ENCODE peak calls at places on chromosomes 7 and 10, in four cellular contexts. One of them, this sample, is unnamed.

GRCh38 chr7:75945297-75946168 is 30.6 kb downstream of the POR start:
- DNase-seq in posterior cingulate gyrus: no peak
- DNase-seq in stimulated activated CD4-positive, alpha-beta T cell treated with anti-CD3 and anti-CD28 coated beads, Interleukin-1b, Interleukin-23, amount 100 ng/mL, for 4 hours: no peak
- DNase-seq in ACHN: no peak
- DNase-seq in this sample: no peak

GRCh38 chr7:45033931-45034290 is 33.9 kb downstream of the CCM2 start:
- DNase-seq in posterior cingulate gyrus: no peak
- DNase-seq in stimulated activated CD4-positive, alpha-beta T cell treated with anti-CD3 and anti-CD28 coated beads, Interleukin-1b, Interleukin-23, amount 100 ng/mL, for 4 hours: no peak
- DNase-seq in ACHN: no peak
- DNase-seq in this sample: peak; percentile 55

GRCh38 chr10:71829171-71829570 is 21.9 kb downstream of the PSAP start:
- DNase-seq in posterior cingulate gyrus: no peak
- DNase-seq in stimulated activated CD4-positive, alpha-beta T cell treated with anti-CD3 and anti-CD28 coated beads, Interleukin-1b, Interleukin-23, amount 100 ng/mL, for 4 hours: no peak
- DNase-seq in ACHN: no peak
- DNase-seq in this sample: no peak

GRCh38 chr10:120943542-120943941 is 92.4 kb downstream of the WDR11 start:
- DNase-seq in posterior cingulate gyrus: no peak
- DNase-seq in stimulated activated CD4-positive, alpha-beta T cell treated with anti-CD3 and anti-CD28 coated beads, Interleukin-1b, Interleukin-23, amount 100 ng/mL, for 4 hours: no peak
- DNase-seq in ACHN: no peak
- DNase-seq in this sample: no peak

GRCh38 chr7:77395543-77395942 is 20.6 kb downstream of the GSAP start:
- DNase-seq in posterior cingulate gyrus: no peak
- DNase-seq in stimulated activated CD4-positive, alpha-beta T cell treated with anti-CD3 and anti-CD28 coated beads, Interleukin-1b, Interleukin-23, amount 100 ng/mL, for 4 hours: no peak
- DNase-seq in ACHN: no peak
- DNase-seq in this sample: no peak

GRCh38 chr7:42084263-42084662 is 152.7 kb downstream of the GLI3 start:
- DNase-seq in posterior cingulate gyrus: no peak
- DNase-seq in stimulated activated CD4-positive, alpha-beta T cell treated with anti-CD3 and anti-CD28 coated beads, Interleukin-1b, Interleukin-23, amount 100 ng/mL, for 4 hours: no peak
- DNase-seq in ACHN: no peak
- DNase-seq in this sample: no peak

GRCh38 chr7:47804767-47805545 is 143.3 kb downstream of the PKD1L1 start:
- DNase-seq in posterior cingulate gyrus: no peak
- DNase-seq in stimulated activated CD4-positive, alpha-beta T cell treated with anti-CD3 and anti-CD28 coated beads, Interleukin-1b, Interleukin-23, amount 100 ng/mL, for 4 hours: no peak
- DNase-seq in ACHN: no peak
- DNase-seq in this sample: no peak

GRCh38 chr10:69952069-69952800 is 100.4 kb upstream of the MACROH2A2 start:
- DNase-seq in posterior cingulate gyrus: no peak
- DNase-seq in stimulated activated CD4-positive, alpha-beta T cell treated with anti-CD3 and anti-CD28 coated beads, Interleukin-1b, Interleukin-23, amount 100 ng/mL, for 4 hours: no peak
- DNase-seq in ACHN: no peak
- DNase-seq in this sample: no peak

GRCh38 chr7:42986213-42986612 is 54.0 kb downstream of the MRPL32 start:
- DNase-seq in posterior cingulate gyrus: no peak
- DNase-seq in stimulated activated CD4-positive, alpha-beta T cell treated with anti-CD3 and anti-CD28 coated beads, Interleukin-1b, Interleukin-23, amount 100 ng/mL, for 4 hours: no peak
- DNase-seq in ACHN: no peak
- DNase-seq in this sample: no peak

GRCh38 chr10:35998036-35998435 is 355.9 kb upstream of the FZD8 start:
- DNase-seq in posterior cingulate gyrus: no peak
- DNase-seq in stimulated activated CD4-positive, alpha-beta T cell treated with anti-CD3 and anti-CD28 coated beads, Interleukin-1b, Interleukin-23, amount 100 ng/mL, for 4 hours: no peak
- DNase-seq in ACHN: no peak
- DNase-seq in this sample: no peak

GRCh38 chr10:92150798-92151197 is 140.1 kb downstream of the CPEB3 start:
- DNase-seq in posterior cingulate gyrus: no peak
- DNase-seq in stimulated activated CD4-positive, alpha-beta T cell treated with anti-CD3 and anti-CD28 coated beads, Interleukin-1b, Interleukin-23, amount 100 ng/mL, for 4 hours: no peak
- DNase-seq in ACHN: no peak
- DNase-seq in this sample: no peak

GRCh38 chr7:74187915-74188675 is 13.9 kb downstream of the EIF4H start:
- DNase-seq in posterior cingulate gyrus: no peak
- DNase-seq in stimulated activated CD4-positive, alpha-beta T cell treated with anti-CD3 and anti-CD28 coated beads, Interleukin-1b, Interleukin-23, amount 100 ng/mL, for 4 hours: no peak
- DNase-seq in ACHN: peak; percentile 75
- DNase-seq in this sample: no peak

GRCh38 chr7:116403265-116403664 is 96.3 kb upstream of the CAV2 start:
- DNase-seq in posterior cingulate gyrus: no peak
- DNase-seq in stimulated activated CD4-positive, alpha-beta T cell treated with anti-CD3 and anti-CD28 coated beads, Interleukin-1b, Interleukin-23, amount 100 ng/mL, for 4 hours: no peak
- DNase-seq in ACHN: no peak
- DNase-seq in this sample: no peak

GRCh38 chr10:323651-324293 is 188.5 kb downstream of the ZMYND11 start:
- DNase-seq in posterior cingulate gyrus: peak; percentile 60
- DNase-seq in stimulated activated CD4-positive, alpha-beta T cell treated with anti-CD3 and anti-CD28 coated beads, Interleukin-1b, Interleukin-23, amount 100 ng/mL, for 4 hours: no peak
- DNase-seq in ACHN: peak; percentile 94
- DNase-seq in this sample: peak; percentile 54

GRCh38 chr7:97422046-97422445 is 304.5 kb downstream of the SDHAF3 start:
- DNase-seq in posterior cingulate gyrus: no peak
- DNase-seq in stimulated activated CD4-positive, alpha-beta T cell treated with anti-CD3 and anti-CD28 coated beads, Interleukin-1b, Interleukin-23, amount 100 ng/mL, for 4 hours: no peak
- DNase-seq in ACHN: no peak
- DNase-seq in this sample: no peak

GRCh38 chr10:3542185-3542611 is 242.8 kb downstream of the KLF6 start:
- DNase-seq in posterior cingulate gyrus: no peak
- DNase-seq in stimulated activated CD4-positive, alpha-beta T cell treated with anti-CD3 and anti-CD28 coated beads, Interleukin-1b, Interleukin-23, amount 100 ng/mL, for 4 hours: no peak
- DNase-seq in ACHN: no peak
- DNase-seq in this sample: no peak

GRCh38 chr10:51076442-51076841 is 2.2 kb downstream of the PRKG1 start:
- DNase-seq in posterior cingulate gyrus: no peak
- DNase-seq in stimulated activated CD4-positive, alpha-beta T cell treated with anti-CD3 and anti-CD28 coated beads, Interleukin-1b, Interleukin-23, amount 100 ng/mL, for 4 hours: no peak
- DNase-seq in ACHN: no peak
- DNase-seq in this sample: no peak

GRCh38 chr7:127393370-127394058 is 1.0 kb upstream of the ZNF800 start:
- DNase-seq in posterior cingulate gyrus: no peak
- DNase-seq in stimulated activated CD4-positive, alpha-beta T cell treated with anti-CD3 and anti-CD28 coated beads, Interleukin-1b, Interleukin-23, amount 100 ng/mL, for 4 hours: no peak
- DNase-seq in ACHN: peak; percentile 39
- DNase-seq in this sample: no peak

GRCh38 chr10:8173243-8173865 is 118.9 kb downstream of the GATA3 start:
- DNase-seq in posterior cingulate gyrus: no peak
- DNase-seq in stimulated activated CD4-positive, alpha-beta T cell treated with anti-CD3 and anti-CD28 coated beads, Interleukin-1b, Interleukin-23, amount 100 ng/mL, for 4 hours: no peak
- DNase-seq in ACHN: no peak
- DNase-seq in this sample: no peak

GRCh38 chr7:96327429-96327828 is 5.5 kb upstream of the SLC25A13 start:
- DNase-seq in posterior cingulate gyrus: no peak
- DNase-seq in stimulated activated CD4-positive, alpha-beta T cell treated with anti-CD3 and anti-CD28 coated beads, Interleukin-1b, Interleukin-23, amount 100 ng/mL, for 4 hours: no peak
- DNase-seq in ACHN: no peak
- DNase-seq in this sample: no peak

GRCh38 chr10:7906128-7906527 is 87.8 kb downstream of the TAF3 start:
- DNase-seq in posterior cingulate gyrus: no peak
- DNase-seq in stimulated activated CD4-positive, alpha-beta T cell treated with anti-CD3 and anti-CD28 coated beads, Interleukin-1b, Interleukin-23, amount 100 ng/mL, for 4 hours: no peak
- DNase-seq in ACHN: no peak
- DNase-seq in this sample: no peak

GRCh38 chr10:15439381-15439837 is 68.3 kb upstream of the FAM171A1 start:
- DNase-seq in posterior cingulate gyrus: no peak
- DNase-seq in stimulated activated CD4-positive, alpha-beta T cell treated with anti-CD3 and anti-CD28 coated beads, Interleukin-1b, Interleukin-23, amount 100 ng/mL, for 4 hours: no peak
- DNase-seq in ACHN: peak; percentile 30
- DNase-seq in this sample: peak; percentile 24

GRCh38 chr7:22581099-22581498 is 81.1 kb upstream of the STEAP1B start:
- DNase-seq in posterior cingulate gyrus: no peak
- DNase-seq in stimulated activated CD4-positive, alpha-beta T cell treated with anti-CD3 and anti-CD28 coated beads, Interleukin-1b, Interleukin-23, amount 100 ng/mL, for 4 hours: no peak
- DNase-seq in ACHN: no peak
- DNase-seq in this sample: no peak

GRCh38 chr10:73141603-73142002 is 26.2 kb downstream of the ECD start:
- DNase-seq in posterior cingulate gyrus: no peak
- DNase-seq in stimulated activated CD4-positive, alpha-beta T cell treated with anti-CD3 and anti-CD28 coated beads, Interleukin-1b, Interleukin-23, amount 100 ng/mL, for 4 hours: no peak
- DNase-seq in ACHN: no peak
- DNase-seq in this sample: no peak

GRCh38 chr7:6271091-6271658 is 1.2 kb downstream of the CYTH3 start:
- DNase-seq in posterior cingulate gyrus: peak; percentile 63
- DNase-seq in stimulated activated CD4-positive, alpha-beta T cell treated with anti-CD3 and anti-CD28 coated beads, Interleukin-1b, Interleukin-23, amount 100 ng/mL, for 4 hours: no peak
- DNase-seq in ACHN: peak; percentile 82
- DNase-seq in this sample: peak; percentile 86

GRCh38 chr7:157664866-157665633 is 328.2 kb downstream of the DNAJB6 start:
- DNase-seq in posterior cingulate gyrus: no peak
- DNase-seq in stimulated activated CD4-positive, alpha-beta T cell treated with anti-CD3 and anti-CD28 coated beads, Interleukin-1b, Interleukin-23, amount 100 ng/mL, for 4 hours: no peak
- DNase-seq in ACHN: no peak
- DNase-seq in this sample: no peak

GRCh38 chr10:13310518-13311176 is 10.8 kb upstream of the PHYH start:
- DNase-seq in posterior cingulate gyrus: no peak
- DNase-seq in stimulated activated CD4-positive, alpha-beta T cell treated with anti-CD3 and anti-CD28 coated beads, Interleukin-1b, Interleukin-23, amount 100 ng/mL, for 4 hours: no peak
- DNase-seq in ACHN: no peak
- DNase-seq in this sample: no peak

GRCh38 chr10:111281516-111281915 is 204.7 kb downstream of the ADRA2A start:
- DNase-seq in posterior cingulate gyrus: peak; percentile 5
- DNase-seq in stimulated activated CD4-positive, alpha-beta T cell treated with anti-CD3 and anti-CD28 coated beads, Interleukin-1b, Interleukin-23, amount 100 ng/mL, for 4 hours: no peak
- DNase-seq in ACHN: peak; percentile 22
- DNase-seq in this sample: no peak

GRCh38 chr7:117124585-117125220 is 171.4 kb downstream of the ST7 start:
- DNase-seq in posterior cingulate gyrus: no peak
- DNase-seq in stimulated activated CD4-positive, alpha-beta T cell treated with anti-CD3 and anti-CD28 coated beads, Interleukin-1b, Interleukin-23, amount 100 ng/mL, for 4 hours: no peak
- DNase-seq in ACHN: peak; percentile 100
- DNase-seq in this sample: no peak

GRCh38 chr10:78149193-78149592 is 115.5 kb downstream of the RPS24 start:
- DNase-seq in posterior cingulate gyrus: no peak
- DNase-seq in stimulated activated CD4-positive, alpha-beta T cell treated with anti-CD3 and anti-CD28 coated beads, Interleukin-1b, Interleukin-23, amount 100 ng/mL, for 4 hours: no peak
- DNase-seq in ACHN: peak; percentile 15
- DNase-seq in this sample: no peak

GRCh38 chr10:17431871-17432311 is 22.5 kb downstream of the ST8SIA6 start:
- DNase-seq in posterior cingulate gyrus: no peak
- DNase-seq in stimulated activated CD4-positive, alpha-beta T cell treated with anti-CD3 and anti-CD28 coated beads, Interleukin-1b, Interleukin-23, amount 100 ng/mL, for 4 hours: no peak
- DNase-seq in ACHN: no peak
- DNase-seq in this sample: no peak